ENCODE peak calls at places on chromosome 13, in seven cellular contexts. P is A549, K is IMR-90, T is H1, V is K562, C is HepG2, G is GM12878. L is an unnamed sample.

GRCh38 chr13:80562423-80562822 is 221.5 kb upstream of the SPRY2 start:
- DNase-seq in P (no peak), K (no peak), T (no peak), V (peak; percentile 2), C (no peak), G (no peak), L (no peak)

GRCh38 chr13:98129059-98129741 is 13.7 kb upstream of the FARP1 start:
- DNase-seq in P (no peak), K (peak; percentile 77), T (no peak), V (no peak), C (no peak), G (no peak), L (no peak)

GRCh38 chr13:54699831-54700230 is 1671.2 kb downstream of the OLFM4 start:
- DNase-seq in P (no peak), K (no peak), T (no peak), V (no peak), C (no peak), G (no peak), L (no peak)

GRCh38 chr13:28623782-28624706 is 34.9 kb upstream of the POMP start:
- DNase-seq in P (no peak), K (peak; percentile 40), T (no peak), V (peak; percentile 28), C (no peak), G (no peak), L (no peak)

GRCh38 chr13:65468628-65469027 is 1761.5 kb downstream of the PCDH9 start:
- DNase-seq in P (no peak), K (peak; percentile 46), T (no peak), V (peak; percentile 0), C (no peak), G (no peak), L (no peak)

GRCh38 chr13:113146750-113147149 is 11.7 kb upstream of the PROZ start:
- DNase-seq in P (no peak), K (no peak), T (no peak), V (no peak), C (no peak), G (no peak), L (no peak)

GRCh38 chr13:40813662-40814454 is 24.4 kb downstream of the SLC25A15 start:
- DNase-seq in P (peak; percentile 3), K (peak; percentile 34), T (no peak), V (peak; percentile 12), C (peak; percentile 30), G (no peak), L (no peak)

GRCh38 chr13:35956074-35956473 is 175.1 kb downstream of the DCLK1 start:
- DNase-seq in P (no peak), K (no peak), T (no peak), V (no peak), C (no peak), G (no peak), L (no peak)

GRCh38 chr13:24618219-24618955 is 61.8 kb upstream of the ATP12A start:
- DNase-seq in P (no peak), K (no peak), T (no peak), V (no peak), C (no peak), G (peak; percentile 40), L (no peak)

GRCh38 chr13:66994097-66994496 is 236.0 kb downstream of the PCDH9 start:
- DNase-seq in P (peak; percentile 91), K (peak; percentile 52), T (peak; percentile 51), V (peak; percentile 78), C (peak; percentile 38), G (no peak), L (no peak)

GRCh38 chr13:33015791-33016323 is 366 bp upstream of the KL start:
- DNase-seq in P (no peak), K (no peak), T (no peak), V (no peak), C (no peak), G (no peak), L (no peak)

GRCh38 chr13:62643799-62644484 is 1228.3 kb upstream of the PCDH20 start:
- DNase-seq in P (no peak), K (no peak), T (no peak), V (no peak), C (no peak), G (peak; percentile 15), L (no peak)

GRCh38 chr13:87821512-87821911 is 150.3 kb downstream of the SLITRK5 start:
- DNase-seq in P (no peak), K (no peak), T (no peak), V (no peak), C (no peak), G (no peak), L (no peak)

DNA sequence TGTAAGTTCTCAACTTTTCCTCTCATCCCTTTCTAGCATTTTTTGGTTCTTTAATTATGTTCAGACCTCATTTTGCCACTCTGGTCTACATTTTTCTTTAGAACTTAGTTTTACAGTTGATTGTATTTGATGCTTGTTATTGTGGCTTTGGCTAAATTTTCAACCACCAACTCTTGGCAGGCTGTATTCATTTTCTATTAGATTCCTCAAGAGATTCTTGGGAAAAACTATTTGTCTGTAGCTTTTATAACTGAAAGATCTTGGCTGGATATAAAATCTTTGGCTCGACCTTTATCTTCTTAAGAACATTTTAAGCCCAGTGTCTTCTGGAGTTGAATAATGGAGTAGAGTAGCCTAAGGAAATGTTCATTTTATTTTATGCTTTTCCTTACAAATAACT is 848.5 kb downstream of the PCDH17 start:
- DNase-seq in P (no peak), K (no peak), T (no peak), V (no peak), C (no peak), G (no peak), L (no peak)
- TF ChIP-seq CEBPB in P (no peak), K (no peak), T (no peak), V (no peak), C (no peak), G (no peak), L (no peak)

DNA sequence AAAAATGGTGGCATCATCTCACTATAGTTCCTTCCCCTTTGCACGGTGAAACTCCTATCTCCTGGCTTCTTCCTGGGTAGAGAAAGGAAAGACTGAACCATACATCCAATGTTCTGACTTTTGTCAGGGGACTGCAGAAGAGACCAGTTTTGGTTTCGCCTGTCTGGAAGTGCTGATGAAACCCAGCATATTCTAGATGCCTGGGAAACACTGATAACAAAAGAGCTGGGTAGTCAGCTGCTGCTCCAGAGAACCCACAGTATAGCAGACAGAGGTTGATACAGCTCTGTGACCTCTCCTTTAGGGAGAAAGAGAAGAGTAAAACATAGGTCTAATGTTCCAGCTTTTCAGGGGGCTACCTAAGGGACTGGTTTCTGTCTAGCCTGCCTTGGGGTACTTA is 695.3 kb downstream of the DIAPH3 start:
- DNase-seq in P (no peak), K (no peak), T (no peak), V (peak; percentile 73), C (no peak), G (no peak), L (no peak)
- TF ChIP-seq CEBPB in P (no peak), K (no peak), T (no peak), V (peak; percentile 58), C (no peak), G (no peak), L (no peak)

GRCh38 chr13:43132228-43132627 is 108.8 kb downstream of the DNAJC15 start:
- DNase-seq in P (peak; percentile 22), K (peak; percentile 36), T (peak; percentile 27), V (peak; percentile 4), C (peak; percentile 52), G (no peak), L (peak; percentile 35)
- TF ChIP-seq CEBPB in P (no peak), K (no peak), T (peak; percentile 54), V (no peak), C (no peak), G (no peak), L (no peak)

GRCh38 chr13:50132937-50133276 is 117.7 kb downstream of the KCNRG start:
- DNase-seq in P (no peak), K (no peak), T (no peak), V (no peak), C (no peak), G (no peak), L (no peak)

GRCh38 chr13:50131998-50132936 is 117.0 kb downstream of the KCNRG start:
- DNase-seq in P (no peak), K (no peak), T (no peak), V (no peak), C (no peak), G (no peak), L (no peak)

GRCh38 chr13:50136678-50137077 is 121.4 kb downstream of the KCNRG start:
- DNase-seq in P (no peak), K (no peak), T (no peak), V (no peak), C (no peak), G (no peak), L (no peak)

GRCh38 chr13:50130686-50131051 is 115.4 kb downstream of the KCNRG start:
- DNase-seq in P (peak; percentile 28), K (peak; percentile 47), T (no peak), V (no peak), C (no peak), G (no peak), L (no peak)

DNA sequence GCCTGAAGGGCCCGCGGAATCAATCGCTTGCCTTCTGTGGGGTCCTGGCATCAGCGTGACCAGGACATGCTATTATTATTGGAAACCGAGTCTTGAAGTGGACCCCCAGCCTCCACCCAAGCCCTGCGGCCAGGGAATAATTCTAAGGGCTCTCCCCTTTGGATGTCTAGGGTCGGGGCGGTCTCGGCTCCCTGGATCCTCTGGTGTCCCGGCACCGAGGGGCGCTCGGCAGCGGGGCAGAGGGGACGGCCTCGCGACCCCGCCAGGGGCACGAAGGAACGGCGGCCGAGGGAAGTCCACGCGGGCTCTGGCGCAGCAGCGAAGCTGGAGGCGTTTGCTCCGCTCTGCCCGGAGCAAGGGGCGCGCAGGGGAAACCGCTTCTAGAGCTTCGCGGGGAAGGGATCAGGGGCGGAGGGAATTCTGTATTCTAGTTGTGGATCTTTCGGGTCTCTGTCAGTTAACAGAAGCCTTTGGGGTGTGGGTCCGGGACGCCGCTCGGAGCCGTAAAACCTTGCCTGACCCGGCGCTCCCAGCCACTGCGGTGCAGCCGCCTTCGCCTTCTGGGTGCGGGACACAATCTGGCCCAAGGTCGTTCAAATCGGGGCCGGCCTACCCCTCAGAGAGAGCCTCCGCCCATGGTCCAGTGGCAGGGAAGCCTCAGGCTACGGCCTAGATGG is 118.2 kb downstream of the KCNRG start:
- DNase-seq in P (no peak), K (no peak), T (no peak), V (no peak), C (no peak), G (no peak), L (no peak)
- TF ChIP-seq CEBPB in P (no peak), K (no peak), T (no peak), V (no peak), C (no peak), G (no peak), L (no peak)

DNA sequence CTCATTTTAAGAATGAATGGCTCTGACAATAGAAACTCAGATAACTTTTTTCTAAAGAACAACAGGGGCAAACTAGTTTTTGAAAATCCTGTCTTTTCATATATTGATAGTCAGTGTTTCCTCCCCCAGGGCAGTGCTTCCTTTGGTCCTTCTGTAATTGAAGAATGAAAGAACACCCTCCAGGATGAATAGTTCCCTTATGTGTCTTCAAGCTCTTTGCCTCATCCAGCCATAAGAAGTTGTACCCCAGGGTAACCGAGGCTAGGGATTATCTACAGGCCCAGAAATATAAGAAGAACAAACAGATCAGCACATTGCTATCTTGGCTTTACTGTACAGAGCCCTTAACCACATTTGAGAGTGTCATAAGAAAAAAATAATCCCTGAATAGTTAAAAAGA is 12.1 kb upstream of the ERICH6B start:
- DNase-seq in P (no peak), K (no peak), T (no peak), V (no peak), C (no peak), G (no peak), L (no peak)
- TF ChIP-seq CEBPB in P (no peak), K (no peak), T (no peak), V (no peak), C (no peak), G (no peak), L (no peak)